ENCODE peak calls at places on chromosomes 16 and 17, in five cellular contexts. I is heart right ventricle; W is G401; Z is GM10248; K is stimulated activated CD4-positive, alpha-beta T cell treated with anti-CD3 and anti-CD28 coated beads, Interleukin-15, amount 100 ng/mL, for 48 hours. N is an unnamed sample.

GRCh38 chr16:49453001-49453400 is 79.4 kb downstream of the C16orf78 start:
- DNase-seq in I (no peak), W (no peak), Z (no peak), K (no peak), N (no peak)

GRCh38 chr16:79970551-79971236 is 370.2 kb upstream of the MAF start:
- DNase-seq in I (peak), W (no peak), Z (no peak), K (no peak), N (no peak)

GRCh38 chr17:2850991-2851390 is 54.8 kb downstream of the RAP1GAP2 start:
- DNase-seq in I (no peak), W (no peak), Z (no peak), K (no peak), N (no peak)

GRCh38 chr16:86553356-86553755 is 1.7 kb downstream of the MTHFSD start:
- DNase-seq in I (no peak), W (no peak), Z (no peak), K (no peak), N (no peak)

GRCh38 chr17:17511971-17512858 is 16.0 kb upstream of the RASD1 start:
- DNase-seq in I (no peak), W (no peak), Z (no peak), K (no peak), N (no peak)

GRCh38 chr17:57207396-57207795 is 48.9 kb upstream of the MSI2 start:
- DNase-seq in I (no peak), W (no peak), Z (no peak), K (no peak), N (no peak)

GRCh38 chr17:55264273-55264639 is 504 bp upstream of the HLF start:
- DNase-seq in I (no peak), W (peak), Z (no peak), K (no peak), N (no peak)

GRCh38 chr17:16924701-16925440 is 47.0 kb downstream of the TNFRSF13B start:
- DNase-seq in I (no peak), W (no peak), Z (peak), K (no peak), N (no peak)

GRCh38 chr16:67277294-67277998 is 1.9 kb upstream of the PLEKHG4 start:
- DNase-seq in I (no peak), W (no peak), Z (no peak), K (no peak), N (no peak)

GRCh38 chr16:30113031-30113710 is at the start of gene GDPD3:
- DNase-seq in I (no peak), W (no peak), Z (no peak), K (no peak), N (no peak)

GRCh38 chr17:56779898-56780777 is 53.6 kb downstream of the C17orf67 start:
- DNase-seq in I (peak), W (peak), Z (peak), K (peak), N (no peak)

GRCh38 chr16:84608281-84608680 is 9.6 kb downstream of the COTL1 start:
- DNase-seq in I (no peak), W (no peak), Z (no peak), K (no peak), N (no peak)

GRCh38 chr17:72906306-72906705 is 186.2 kb downstream of the SLC39A11 start:
- DNase-seq in I (no peak), W (peak), Z (no peak), K (no peak), N (no peak)

GRCh38 chr16:65418435-65418834 is 296.6 kb upstream of the CDH11 start:
- DNase-seq in I (no peak), W (no peak), Z (no peak), K (no peak), N (no peak)

GRCh38 chr17:35313875-35314409 is 59.5 kb downstream of the SLFN11 start:
- DNase-seq in I (peak), W (no peak), Z (peak), K (no peak), N (no peak)

GRCh38 chr17:50037321-50038107 is 18.4 kb upstream of the ITGA3 start:
- DNase-seq in I (no peak), W (no peak), Z (no peak), K (no peak), N (no peak)